ENCODE peak calls at places on chromosomes 5 and 9, in four cellular contexts. One of them, this sample, is unnamed.

GRCh38 chr9:88161144-88161543 is 22.9 kb upstream of the SPATA31C2 start:
- DNase-seq in GM12878: no peak
- DNase-seq in HepG2: no peak
- DNase-seq in H1: no peak
- DNase-seq in this sample: no peak

GRCh38 chr9:83986765-83987401 is 6.3 kb downstream of the RMI1 start:
- DNase-seq in HepG2: peak; percentile 80
- DNase-seq in H1: no peak
- DNase-seq in GM12878: no peak
- DNase-seq in this sample: no peak

GRCh38 chr5:150116667-150117395 is 30.5 kb upstream of the CSF1R start:
- DNase-seq in H1: no peak
- DNase-seq in GM12878: no peak
- DNase-seq in HepG2: no peak
- DNase-seq in this sample: peak; percentile 3

GRCh38 chr5:91443028-91443427 is 59.9 kb upstream of the ARRDC3 start:
- DNase-seq in GM12878: no peak
- DNase-seq in H1: no peak
- DNase-seq in HepG2: no peak
- DNase-seq in this sample: no peak

GRCh38 chr5:72885824-72886223 is 69.4 kb downstream of the TNPO1 start:
- DNase-seq in HepG2: no peak
- DNase-seq in H1: no peak
- DNase-seq in GM12878: no peak
- DNase-seq in this sample: no peak

GRCh38 chr5:135313946-135314345 is 85.1 kb downstream of the MACROH2A1 start:
- DNase-seq in HepG2: no peak
- DNase-seq in H1: no peak
- DNase-seq in GM12878: no peak
- DNase-seq in this sample: no peak

GRCh38 chr9:109399258-109399767 is 78.5 kb upstream of the EPB41L4B start:
- DNase-seq in GM12878: no peak
- DNase-seq in HepG2: no peak
- DNase-seq in H1: no peak
- DNase-seq in this sample: no peak

GRCh38 chr9:16664211-16664610 is 206.3 kb downstream of the BNC2 start:
- DNase-seq in HepG2: no peak
- DNase-seq in GM12878: no peak
- DNase-seq in H1: no peak
- DNase-seq in this sample: no peak

GRCh38 chr5:143177263-143177994 is 226.1 kb downstream of the NR3C1 start:
- DNase-seq in HepG2: no peak
- DNase-seq in GM12878: no peak
- DNase-seq in H1: no peak
- DNase-seq in this sample: no peak

GRCh38 chr9:121556580-121556979 is 56.9 kb upstream of the GGTA1 start:
- DNase-seq in HepG2: no peak
- DNase-seq in GM12878: no peak
- DNase-seq in H1: no peak
- DNase-seq in this sample: no peak

GRCh38 chr5:15806613-15807012 is 306.6 kb downstream of the FBXL7 start:
- DNase-seq in HepG2: no peak
- DNase-seq in H1: no peak
- DNase-seq in GM12878: no peak
- DNase-seq in this sample: no peak

GRCh38 chr5:15803280-15803679 is 303.3 kb downstream of the FBXL7 start:
- DNase-seq in H1: no peak
- DNase-seq in GM12878: no peak
- DNase-seq in HepG2: no peak
- DNase-seq in this sample: no peak

GRCh38 chr5:15808577-15808976 is 308.6 kb downstream of the FBXL7 start:
- DNase-seq in GM12878: no peak
- DNase-seq in HepG2: no peak
- DNase-seq in H1: no peak
- DNase-seq in this sample: no peak

GRCh38 chr5:15807248-15807647 is 307.3 kb downstream of the FBXL7 start:
- DNase-seq in H1: no peak
- DNase-seq in GM12878: no peak
- DNase-seq in HepG2: no peak
- DNase-seq in this sample: no peak

DNA sequence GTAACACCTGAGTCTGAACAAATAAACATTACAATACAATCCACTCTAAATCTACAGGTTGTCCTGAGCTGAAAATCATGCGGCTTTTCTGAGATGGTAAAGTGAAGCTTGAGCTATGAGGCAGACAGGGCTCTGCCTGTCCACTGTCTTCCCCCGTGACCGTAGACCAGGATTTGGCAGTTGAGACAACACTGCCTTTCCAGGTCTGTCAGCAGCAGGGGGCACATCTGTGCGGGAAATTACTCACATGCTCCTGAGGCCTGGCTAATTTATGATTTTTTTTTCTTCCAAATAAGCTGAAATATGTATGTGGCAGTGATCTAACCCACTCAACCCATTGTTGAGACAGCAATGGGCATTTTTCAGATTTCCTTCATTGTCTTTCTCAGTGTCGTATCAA is 307.9 kb downstream of the FBXL7 start:
- DNase-seq in HepG2: no peak
- DNase-seq in H1: no peak
- DNase-seq in GM12878: no peak
- DNase-seq in this sample: peak; percentile 72
- TF ChIP-seq TCF12 in HepG2: no peak
- TF ChIP-seq TCF12 in H1: no peak
- TF ChIP-seq TCF12 in GM12878: no peak
- TF ChIP-seq TCF12 in this sample: peak; percentile 63

DNA sequence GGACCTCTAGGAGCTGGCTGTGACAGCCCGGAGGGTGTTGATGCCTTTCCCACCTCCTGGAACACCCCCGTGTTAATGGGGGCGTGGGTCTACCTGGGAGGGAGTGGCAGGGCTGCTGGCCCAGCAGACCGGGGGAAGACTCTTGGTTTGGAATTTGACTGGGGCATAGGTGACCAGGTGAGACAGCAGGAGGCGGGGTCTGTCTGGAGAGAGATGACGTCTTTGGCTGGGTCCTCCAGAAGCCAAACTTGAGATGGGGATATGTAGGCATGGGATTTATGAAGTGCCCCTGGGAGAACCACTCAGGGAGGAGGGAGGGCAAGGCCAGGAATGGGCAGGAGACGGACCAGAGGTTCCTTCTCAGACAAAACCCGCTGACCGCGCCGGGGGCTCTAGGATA is 42.6 kb downstream of the NEK6 start:
- DNase-seq in HepG2: no peak
- DNase-seq in GM12878: no peak
- DNase-seq in H1: no peak
- DNase-seq in this sample: no peak
- TF ChIP-seq TCF12 in HepG2: no peak
- TF ChIP-seq TCF12 in GM12878: no peak
- TF ChIP-seq TCF12 in H1: no peak
- TF ChIP-seq TCF12 in this sample: no peak

DNA sequence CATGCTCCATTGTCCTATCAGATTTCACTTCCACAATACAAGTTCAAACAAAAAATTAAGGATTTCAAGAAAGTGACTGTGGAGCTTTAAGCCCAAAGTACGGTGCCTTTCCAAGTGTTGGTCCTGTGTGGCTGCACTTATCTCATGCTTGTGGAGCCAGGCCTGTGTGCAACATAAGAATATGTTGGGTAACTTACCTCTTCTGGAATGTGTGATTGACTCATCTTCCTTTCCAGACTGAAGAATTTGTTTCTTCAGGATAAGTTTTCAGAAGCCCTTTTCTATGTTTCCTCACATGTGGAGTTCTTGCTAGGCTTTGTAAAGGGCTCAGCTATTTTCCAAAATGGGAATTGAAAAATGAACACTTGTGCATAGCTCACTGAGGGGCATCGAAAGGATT is 485.1 kb upstream of the PAPPA start:
- DNase-seq in HepG2: no peak
- DNase-seq in GM12878: no peak
- DNase-seq in H1: no peak
- DNase-seq in this sample: no peak
- TF ChIP-seq TCF12 in HepG2: no peak
- TF ChIP-seq TCF12 in GM12878: no peak
- TF ChIP-seq TCF12 in H1: no peak
- TF ChIP-seq TCF12 in this sample: peak; percentile 65

DNA sequence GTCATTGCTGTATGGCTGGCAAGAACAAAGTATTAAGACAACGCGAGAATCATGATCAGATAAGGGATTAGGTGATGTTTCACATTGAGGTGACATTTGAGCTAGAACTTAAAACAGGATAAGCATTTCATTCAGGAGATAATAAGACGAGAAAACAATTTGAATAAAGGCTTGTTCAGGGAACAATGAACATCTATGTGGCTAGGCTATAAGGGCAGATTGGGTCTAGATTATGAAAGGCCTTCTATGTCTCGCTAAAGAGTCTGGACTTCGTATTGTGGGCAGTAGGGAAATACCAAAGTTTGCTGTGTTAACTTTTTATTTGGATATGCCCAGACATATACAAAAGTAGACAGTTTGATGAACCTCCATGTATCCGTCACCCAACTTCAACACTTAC is 6.9 kb downstream of the MRPL22 start:
- DNase-seq in HepG2: peak; percentile 56
- DNase-seq in GM12878: no peak
- DNase-seq in H1: no peak
- DNase-seq in this sample: no peak
- TF ChIP-seq TCF12 in HepG2: no peak
- TF ChIP-seq TCF12 in GM12878: no peak
- TF ChIP-seq TCF12 in H1: no peak
- TF ChIP-seq TCF12 in this sample: no peak

DNA sequence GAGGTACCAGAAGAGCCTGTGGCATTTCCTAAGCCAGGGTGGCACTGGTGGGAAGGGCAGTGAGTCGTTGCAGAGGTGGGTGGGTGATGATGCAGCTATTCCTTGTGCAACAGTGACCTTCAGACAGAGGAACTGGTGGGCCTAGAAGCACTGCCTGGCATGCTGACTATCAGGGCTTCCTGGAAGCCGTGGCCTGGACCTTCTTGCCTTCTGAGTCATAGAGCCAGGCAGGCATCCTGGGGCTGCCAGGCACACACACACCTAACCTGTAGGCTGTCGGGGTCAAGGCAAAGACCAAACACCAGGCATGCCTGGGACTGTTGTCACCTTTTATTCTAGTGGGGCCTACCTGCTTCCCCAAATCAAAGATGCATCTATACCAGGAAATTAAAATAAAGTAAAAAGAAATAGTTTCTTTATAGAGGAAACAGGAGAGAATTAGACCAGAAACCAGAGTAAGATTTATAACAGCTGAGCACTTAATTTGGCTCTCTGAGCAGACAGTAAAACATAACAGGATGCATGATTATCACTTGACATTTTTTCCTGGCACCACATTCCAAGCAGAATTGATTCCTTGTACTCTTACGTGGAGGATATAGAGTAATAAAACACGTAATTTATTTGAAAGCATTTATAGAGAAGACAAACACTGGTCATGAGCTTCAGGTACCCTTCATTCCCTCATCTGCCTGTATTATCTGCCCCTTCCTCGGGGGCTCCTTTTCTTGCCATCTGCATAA is 25.1 kb downstream of the NANS start:
- DNase-seq in H1: no peak
- DNase-seq in HepG2: peak; percentile 55
- DNase-seq in GM12878: no peak
- DNase-seq in this sample: no peak
- TF ChIP-seq TCF12 in H1: no peak
- TF ChIP-seq TCF12 in HepG2: no peak
- TF ChIP-seq TCF12 in GM12878: no peak
- TF ChIP-seq TCF12 in this sample: peak; percentile 9

GRCh38 chr5:148730955-148731898 is 76.9 kb upstream of the HTR4 start:
- DNase-seq in HepG2: peak; percentile 79
- DNase-seq in GM12878: peak; percentile 43
- DNase-seq in H1: peak; percentile 54
- DNase-seq in this sample: peak; percentile 52

GRCh38 chr5:148730272-148730954 is 76.1 kb upstream of the HTR4 start:
- DNase-seq in GM12878: no peak
- DNase-seq in H1: no peak
- DNase-seq in HepG2: no peak
- DNase-seq in this sample: no peak

GRCh38 chr5:148725675-148726074 is 71.3 kb upstream of the HTR4 start:
- DNase-seq in GM12878: no peak
- DNase-seq in H1: no peak
- DNase-seq in HepG2: no peak
- DNase-seq in this sample: no peak

GRCh38 chr5:148732692-148733091 is 78.4 kb upstream of the HTR4 start:
- DNase-seq in HepG2: no peak
- DNase-seq in H1: no peak
- DNase-seq in GM12878: no peak
- DNase-seq in this sample: no peak

GRCh38 chr5:148729182-148729581 is 74.9 kb upstream of the HTR4 start:
- DNase-seq in H1: no peak
- DNase-seq in HepG2: no peak
- DNase-seq in GM12878: no peak
- DNase-seq in this sample: peak; percentile 12
- TF ChIP-seq TCF12 in H1: no peak
- TF ChIP-seq TCF12 in HepG2: no peak
- TF ChIP-seq TCF12 in GM12878: no peak
- TF ChIP-seq TCF12 in this sample: no peak

GRCh38 chr5:78075301-78075700 is 219.2 kb downstream of the AP3B1 start:
- DNase-seq in GM12878: no peak
- DNase-seq in HepG2: no peak
- DNase-seq in H1: no peak
- DNase-seq in this sample: no peak

GRCh38 chr5:78077369-78078068 is 217.0 kb downstream of the AP3B1 start:
- DNase-seq in GM12878: no peak
- DNase-seq in H1: no peak
- DNase-seq in HepG2: no peak
- DNase-seq in this sample: no peak

DNA sequence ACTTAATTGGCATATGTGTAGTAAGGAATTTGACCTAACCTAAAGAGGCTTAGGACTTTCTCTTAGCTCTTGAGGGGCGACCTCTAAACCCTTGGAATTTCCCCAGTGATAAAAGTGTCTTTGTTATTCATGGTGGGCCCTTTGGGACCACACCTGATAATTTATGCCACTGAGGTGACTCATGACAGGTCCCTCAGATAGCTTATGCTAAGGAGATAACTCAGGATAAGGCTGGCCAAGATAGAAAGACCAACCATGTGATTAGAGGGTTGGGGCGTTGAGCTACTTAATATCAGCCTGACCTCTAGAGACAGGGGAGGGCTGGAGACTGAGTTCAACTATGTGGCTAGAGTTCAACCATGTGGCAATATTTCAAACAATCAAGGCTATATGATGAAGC is 218.1 kb downstream of the AP3B1 start:
- DNase-seq in GM12878: no peak
- DNase-seq in HepG2: no peak
- DNase-seq in H1: no peak
- DNase-seq in this sample: no peak
- TF ChIP-seq TCF12 in GM12878: no peak
- TF ChIP-seq TCF12 in HepG2: no peak
- TF ChIP-seq TCF12 in H1: no peak
- TF ChIP-seq TCF12 in this sample: no peak

GRCh38 chr9:124849801-124850200 is 3.5 kb upstream of the WDR38 start:
- DNase-seq in H1: no peak
- DNase-seq in HepG2: peak; percentile 74
- DNase-seq in GM12878: no peak
- DNase-seq in this sample: no peak
- TF ChIP-seq TCF12 in H1: no peak
- TF ChIP-seq TCF12 in HepG2: no peak
- TF ChIP-seq TCF12 in GM12878: no peak
- TF ChIP-seq TCF12 in this sample: no peak

This sample was measured in SK-N-SH.